ENCODE peak calls at places on chromosome 1, in six cellular contexts. One of them, this sample, is unnamed.

GRCh38 chr1:213622365-213623087 is 365.2 kb upstream of the PROX1 start:
- DNase-seq in CD4-positive, alpha-beta T cell: no peak
- DNase-seq in left ventricle myocardium inferior: no peak
- DNase-seq in left cardiac atrium: no peak
- DNase-seq in NCI-H146: no peak
- DNase-seq in ovary: no peak
- DNase-seq in this sample: no peak

GRCh38 chr1:115076384-115076906 is 12.9 kb downstream of the TSPAN2 start:
- DNase-seq in CD4-positive, alpha-beta T cell: no peak
- DNase-seq in left ventricle myocardium inferior: no peak
- DNase-seq in left cardiac atrium: no peak
- DNase-seq in NCI-H146: no peak
- DNase-seq in ovary: no peak
- DNase-seq in this sample: no peak

GRCh38 chr1:43565600-43566360 is 35.1 kb downstream of the PTPRF start:
- DNase-seq in CD4-positive, alpha-beta T cell: peak; percentile 10
- DNase-seq in left ventricle myocardium inferior: peak; percentile 62
- DNase-seq in left cardiac atrium: peak; percentile 79
- DNase-seq in NCI-H146: no peak
- DNase-seq in ovary: peak; percentile 71
- DNase-seq in this sample: peak; percentile 79

GRCh38 chr1:19165501-19165900 is 44.6 kb downstream of the UBR4 start:
- DNase-seq in CD4-positive, alpha-beta T cell: no peak
- DNase-seq in left ventricle myocardium inferior: no peak
- DNase-seq in left cardiac atrium: no peak
- DNase-seq in NCI-H146: no peak
- DNase-seq in ovary: no peak
- DNase-seq in this sample: no peak

GRCh38 chr1:200982071-200982945 is 41.2 kb downstream of the KIF21B start:
- DNase-seq in CD4-positive, alpha-beta T cell: no peak
- DNase-seq in left ventricle myocardium inferior: no peak
- DNase-seq in left cardiac atrium: no peak
- DNase-seq in NCI-H146: no peak
- DNase-seq in ovary: no peak
- DNase-seq in this sample: no peak

GRCh38 chr1:181324797-181325616 is 158.3 kb upstream of the CACNA1E start:
- DNase-seq in CD4-positive, alpha-beta T cell: no peak
- DNase-seq in left ventricle myocardium inferior: no peak
- DNase-seq in left cardiac atrium: no peak
- DNase-seq in NCI-H146: no peak
- DNase-seq in ovary: no peak
- DNase-seq in this sample: no peak

GRCh38 chr1:202037706-202038296 is 27.4 kb downstream of the ELF3 start:
- DNase-seq in CD4-positive, alpha-beta T cell: no peak
- DNase-seq in left ventricle myocardium inferior: no peak
- DNase-seq in left cardiac atrium: no peak
- DNase-seq in NCI-H146: peak; percentile 23
- DNase-seq in ovary: no peak
- DNase-seq in this sample: no peak

GRCh38 chr1:11535316-11535715 is 56.4 kb downstream of the DISP3 start:
- DNase-seq in CD4-positive, alpha-beta T cell: no peak
- DNase-seq in left ventricle myocardium inferior: no peak
- DNase-seq in left cardiac atrium: no peak
- DNase-seq in NCI-H146: no peak
- DNase-seq in ovary: no peak
- DNase-seq in this sample: no peak

GRCh38 chr1:3019007-3019515 is 2.2 kb upstream of the ACTRT2 start:
- DNase-seq in CD4-positive, alpha-beta T cell: no peak
- DNase-seq in left ventricle myocardium inferior: peak; percentile 0
- DNase-seq in left cardiac atrium: peak; percentile 12
- DNase-seq in NCI-H146: no peak
- DNase-seq in ovary: no peak
- DNase-seq in this sample: no peak

GRCh38 chr1:56551691-56552090 is 27.7 kb downstream of the PLPP3 start:
- DNase-seq in CD4-positive, alpha-beta T cell: no peak
- DNase-seq in left ventricle myocardium inferior: no peak
- DNase-seq in left cardiac atrium: no peak
- DNase-seq in NCI-H146: no peak
- DNase-seq in ovary: no peak
- DNase-seq in this sample: no peak

GRCh38 chr1:176996455-176997090 is 167.9 kb downstream of the ASTN1 start:
- DNase-seq in CD4-positive, alpha-beta T cell: no peak
- DNase-seq in left ventricle myocardium inferior: no peak
- DNase-seq in left cardiac atrium: no peak
- DNase-seq in NCI-H146: no peak
- DNase-seq in ovary: no peak
- DNase-seq in this sample: no peak

GRCh38 chr1:103576065-103576464 is 4.7 kb downstream of the AMY2B start:
- DNase-seq in CD4-positive, alpha-beta T cell: no peak
- DNase-seq in left ventricle myocardium inferior: no peak
- DNase-seq in left cardiac atrium: no peak
- DNase-seq in NCI-H146: no peak
- DNase-seq in ovary: no peak
- DNase-seq in this sample: no peak

GRCh38 chr1:30509670-30510069 is 213.7 kb downstream of the MATN1 start:
- DNase-seq in CD4-positive, alpha-beta T cell: no peak
- DNase-seq in left ventricle myocardium inferior: no peak
- DNase-seq in left cardiac atrium: no peak
- DNase-seq in NCI-H146: no peak
- DNase-seq in ovary: no peak
- DNase-seq in this sample: no peak

GRCh38 chr1:220528679-220529529 is 968 bp downstream of the MARK1 start:
- DNase-seq in CD4-positive, alpha-beta T cell: no peak
- DNase-seq in left ventricle myocardium inferior: peak; percentile 16
- DNase-seq in left cardiac atrium: peak; percentile 46
- DNase-seq in NCI-H146: no peak
- DNase-seq in ovary: peak; percentile 10
- DNase-seq in this sample: no peak

GRCh38 chr1:151398691-151399065 is 695 bp upstream of the PSMB4 start:
- DNase-seq in CD4-positive, alpha-beta T cell: no peak
- DNase-seq in left ventricle myocardium inferior: no peak
- DNase-seq in left cardiac atrium: no peak
- DNase-seq in NCI-H146: no peak
- DNase-seq in ovary: no peak
- DNase-seq in this sample: no peak

GRCh38 chr1:160741092-160741501 is 2.0 kb downstream of the SLAMF7 start:
- DNase-seq in CD4-positive, alpha-beta T cell: no peak
- DNase-seq in left ventricle myocardium inferior: no peak
- DNase-seq in left cardiac atrium: no peak
- DNase-seq in NCI-H146: no peak
- DNase-seq in ovary: no peak
- DNase-seq in this sample: no peak

This sample was measured in dorsolateral prefrontal cortex.